ENCODE peak calls at places on chromosome 1, in six cellular contexts. H is T1000, I is NCI-H1105 treated with DMSO at 0.1 percent for 48 hours, X is Karpas-422, Y is neural crest cell, S is GM23248. V is an unnamed sample.

GRCh38 chr1:230120949-230121381 is 53.9 kb downstream of the GALNT2 start:
- DNase-seq in I (no peak), X (peak), Y (peak), S (peak), H (no peak), V (peak)

GRCh38 chr1:201783572-201783971 is 45.4 kb upstream of the IPO9 start:
- DNase-seq in H (no peak), I (no peak), Y (no peak), S (no peak), X (no peak), V (no peak)

GRCh38 chr1:170204121-170204520 is 58.4 kb downstream of the NTMT2 start:
- DNase-seq in X (no peak), H (no peak), I (no peak), Y (no peak), S (peak), V (no peak)

GRCh38 chr1:71522721-71523120 is 441.9 kb upstream of the ZRANB2 start:
- DNase-seq in I (no peak), Y (no peak), X (no peak), H (no peak), S (peak), V (no peak)

GRCh38 chr1:24294228-24294672 is 24.9 kb upstream of the GRHL3 start:
- DNase-seq in H (peak), I (no peak), X (no peak), S (peak), Y (no peak), V (peak)

GRCh38 chr1:67052741-67053534 is 1.0 kb downstream of the SLC35D1 start:
- DNase-seq in Y (peak), X (peak), I (peak), S (peak), H (peak), V (peak)

GRCh38 chr1:239478069-239478468 is 91.7 kb downstream of the CHRM3 start:
- DNase-seq in X (no peak), S (no peak), Y (no peak), H (no peak), I (no peak), V (no peak)

GRCh38 chr1:152959273-152959672 is 11.2 kb upstream of the SPRR4 start:
- DNase-seq in X (no peak), I (no peak), Y (no peak), S (no peak), H (no peak), V (no peak)

GRCh38 chr1:81126989-81127571 is 673.7 kb upstream of the ADGRL2 start:
- DNase-seq in H (no peak), X (no peak), Y (no peak), I (peak), S (no peak), V (no peak)

GRCh38 chr1:61361971-61362370 is 279.6 kb downstream of the NFIA start:
- DNase-seq in I (no peak), S (no peak), X (no peak), Y (no peak), H (no peak), V (no peak)

GRCh38 chr1:234609528-234610042 is 393 bp downstream of the IRF2BP2 start:
- DNase-seq in S (peak), I (no peak), X (no peak), H (no peak), Y (no peak), V (peak)

GRCh38 chr1:208030320-208031091 is 119.6 kb upstream of the CD34 start:
- DNase-seq in Y (no peak), H (no peak), S (peak), X (no peak), I (no peak), V (no peak)

GRCh38 chr1:53975861-53976260 is 29.7 kb downstream of the LRRC42 start:
- DNase-seq in S (no peak), Y (no peak), I (no peak), H (no peak), X (no peak), V (no peak)

GRCh38 chr1:228141082-228141870 is 1.2 kb downstream of the GUK1 start:
- DNase-seq in S (peak), H (peak), I (no peak), Y (no peak), X (no peak), V (no peak)

GRCh38 chr1:183287191-183287675 is 101.2 kb downstream of the LAMC2 start:
- DNase-seq in I (no peak), S (peak), Y (no peak), X (no peak), H (no peak), V (no peak)

GRCh38 chr1:228305721-228306152 is 97.9 kb downstream of the OBSCN start:
- DNase-seq in X (no peak), Y (no peak), H (no peak), I (no peak), S (no peak), V (no peak)

GRCh38 chr1:203629509-203630082 is 3.0 kb downstream of the ATP2B4 start:
- DNase-seq in S (peak), Y (peak), I (no peak), H (peak), X (peak), V (no peak)

GRCh38 chr1:36768486-36769178 is 265.7 kb downstream of the GRIK3 start:
- DNase-seq in H (no peak), Y (no peak), X (no peak), S (no peak), I (no peak), V (no peak)

GRCh38 chr1:169466259-169467230 is 19.2 kb downstream of the SLC19A2 start:
- DNase-seq in I (peak), X (no peak), H (no peak), S (peak), Y (no peak), V (peak)

GRCh38 chr1:24102966-24103365 is 9.0 kb downstream of the MYOM3 start:
- DNase-seq in Y (no peak), I (no peak), H (no peak), X (no peak), S (no peak), V (peak)

GRCh38 chr1:210239295-210240155 is 6.9 kb downstream of the SERTAD4 start:
- DNase-seq in X (no peak), H (no peak), S (peak), Y (no peak), I (peak), V (peak)

GRCh38 chr1:239654998-239655397 is 268.6 kb downstream of the CHRM3 start:
- DNase-seq in X (no peak), H (no peak), S (no peak), Y (no peak), I (no peak), V (no peak)

GRCh38 chr1:186864296-186864695 is 35.5 kb downstream of the PLA2G4A start:
- DNase-seq in Y (no peak), X (no peak), S (peak), I (no peak), H (no peak), V (no peak)

GRCh38 chr1:109425391-109425790 is 857 bp downstream of the PSMA5 start:
- DNase-seq in H (no peak), S (peak), I (no peak), X (peak), Y (no peak), V (no peak)

GRCh38 chr1:234599617-234600417 is 10.2 kb downstream of the IRF2BP2 start:
- DNase-seq in X (peak), S (peak), I (peak), H (peak), Y (peak), V (peak)